ENCODE peak calls at places on chromosomes 16 and 17, in eight cellular contexts. T, R, O, E, S, P, W and V are unnamed samples.

GRCh38 chr17:40479754-40480480 is 21.5 kb downstream of the TNS4 start:
- ATAC-seq in T (no peak), R (peak; percentile 35), O (no peak), E (no peak), S (no peak), P (no peak), W (no peak), V (no peak)

GRCh38 chr17:81378941-81379511 is 16.2 kb upstream of the BAHCC1 start:
- ATAC-seq in T (no peak), R (no peak), O (no peak), E (no peak), S (no peak), P (no peak), W (no peak), V (peak; percentile 7)

GRCh38 chr17:6893382-6894205 is 62.1 kb upstream of the TEKT1 start:
- ATAC-seq in T (no peak), R (no peak), O (no peak), E (no peak), S (no peak), P (no peak), W (no peak), V (no peak)

GRCh38 chr17:79897243-79898063 is 58.2 kb upstream of the CBX4 start:
- ATAC-seq in T (no peak), R (no peak), O (no peak), E (no peak), S (no peak), P (no peak), W (no peak), V (no peak)

GRCh38 chr16:55955439-55955838 is 80.3 kb upstream of the CES5A start:
- ATAC-seq in T (no peak), R (no peak), O (peak; percentile 8), E (no peak), S (no peak), P (peak; percentile 13), W (no peak), V (no peak)

GRCh38 chr17:29205047-29205446 is 24.8 kb upstream of the MYO18A start:
- ATAC-seq in T (no peak), R (no peak), O (peak; percentile 94), E (peak; percentile 53), S (peak; percentile 88), P (peak; percentile 93), W (no peak), V (no peak)

GRCh38 chr17:60729854-60730253 is 52.2 kb downstream of the BCAS3 start:
- ATAC-seq in T (no peak), R (no peak), O (no peak), E (no peak), S (no peak), P (no peak), W (no peak), V (no peak)

GRCh38 chr17:11245187-11245586 is 4.2 kb downstream of the SHISA6 start:
- ATAC-seq in T (no peak), R (no peak), O (no peak), E (no peak), S (no peak), P (peak; percentile 56), W (no peak), V (no peak)

GRCh38 chr16:25481636-25482035 is 210.1 kb upstream of the HS3ST4 start:
- ATAC-seq in T (no peak), R (no peak), O (no peak), E (no peak), S (no peak), P (no peak), W (no peak), V (no peak)

GRCh38 chr17:73643012-73643845 is 1.0 kb downstream of the SDK2 start:
- ATAC-seq in T (peak; percentile 40), R (peak; percentile 68), O (peak; percentile 30), E (peak; percentile 12), S (peak; percentile 52), P (peak; percentile 61), W (no peak), V (peak; percentile 69)

GRCh38 chr16:57529324-57530103 is 6.9 kb downstream of the CCDC102A start:
- ATAC-seq in T (peak; percentile 26), R (no peak), O (no peak), E (no peak), S (no peak), P (no peak), W (no peak), V (no peak)

GRCh38 chr17:43710101-43710500 is 48.4 kb upstream of the MEOX1 start:
- ATAC-seq in T (no peak), R (no peak), O (no peak), E (no peak), S (no peak), P (no peak), W (no peak), V (no peak)

GRCh38 chr17:48002920-48003685 is 32.2 kb downstream of the CDK5RAP3 start:
- ATAC-seq in T (no peak), R (no peak), O (no peak), E (no peak), S (no peak), P (no peak), W (no peak), V (peak; percentile 67)

GRCh38 chr16:87778476-87778829 is 12.7 kb upstream of the KLHDC4 start:
- ATAC-seq in T (no peak), R (no peak), O (no peak), E (no peak), S (no peak), P (no peak), W (no peak), V (no peak)

GRCh38 chr16:30548392-30549255 is 9.6 kb downstream of the ZNF764 start:
- ATAC-seq in T (no peak), R (no peak), O (peak; percentile 20), E (no peak), S (peak; percentile 16), P (no peak), W (no peak), V (no peak)

GRCh38 chr17:80101946-80102706 is 745 bp downstream of the GAA start:
- ATAC-seq in T (peak; percentile 34), R (peak; percentile 45), O (no peak), E (peak; percentile 7), S (peak; percentile 25), P (peak; percentile 10), W (peak; percentile 24), V (peak; percentile 56)

GRCh38 chr16:56610017-56610608 is 1.7 kb downstream of the MT2A start:
- ATAC-seq in T (peak; percentile 57), R (peak; percentile 71), O (peak; percentile 6), E (no peak), S (peak; percentile 16), P (peak; percentile 12), W (peak; percentile 66), V (peak; percentile 10)

GRCh38 chr16:9840761-9841665 is 341.2 kb downstream of the GRIN2A start:
- ATAC-seq in T (no peak), R (peak; percentile 54), O (no peak), E (no peak), S (no peak), P (no peak), W (no peak), V (no peak)

GRCh38 chr16:50291719-50292565 is 25.6 kb downstream of the ADCY7 start:
- ATAC-seq in T (no peak), R (no peak), O (no peak), E (no peak), S (peak; percentile 16), P (no peak), W (no peak), V (no peak)

GRCh38 chr16:24975428-24975889 is 39.7 kb downstream of the ARHGAP17 start:
- ATAC-seq in T (peak; percentile 51), R (peak; percentile 89), O (no peak), E (no peak), S (no peak), P (no peak), W (no peak), V (no peak)

GRCh38 chr17:9244066-9245052 is 223.0 kb downstream of the NTN1 start:
- ATAC-seq in T (no peak), R (no peak), O (no peak), E (no peak), S (no peak), P (no peak), W (no peak), V (no peak)

GRCh38 chr17:32826076-32826475 is 50.8 kb downstream of the MYO1D start:
- ATAC-seq in T (no peak), R (no peak), O (no peak), E (no peak), S (no peak), P (no peak), W (no peak), V (no peak)

GRCh38 chr17:17582372-17582771 is 9.1 kb downstream of the PEMT start:
- ATAC-seq in T (no peak), R (no peak), O (no peak), E (no peak), S (no peak), P (no peak), W (no peak), V (no peak)

GRCh38 chr17:4272213-4272975 is 8.6 kb upstream of the ANKFY1 start:
- ATAC-seq in T (no peak), R (no peak), O (no peak), E (no peak), S (peak; percentile 80), P (peak; percentile 72), W (no peak), V (no peak)

GRCh38 chr16:55605756-55606155 is 39.3 kb downstream of the CAPNS2 start:
- ATAC-seq in T (no peak), R (no peak), O (no peak), E (no peak), S (no peak), P (peak; percentile 42), W (no peak), V (no peak)

GRCh38 chr17:50382931-50383330 is 9.9 kb downstream of the EME1 start:
- ATAC-seq in T (no peak), R (no peak), O (no peak), E (no peak), S (no peak), P (no peak), W (no peak), V (no peak)

GRCh38 chr16:9102379-9102778 is 10.9 kb downstream of the HAPSTR1 start:
- ATAC-seq in T (peak; percentile 1), R (no peak), O (no peak), E (no peak), S (no peak), P (no peak), W (no peak), V (peak; percentile 77)

GRCh38 chr17:33444731-33445130 is 151.6 kb upstream of the ASIC2 start:
- ATAC-seq in T (no peak), R (no peak), O (no peak), E (no peak), S (no peak), P (no peak), W (no peak), V (no peak)

GRCh38 chr17:27218041-27218440 is 75.9 kb upstream of the WSB1 start:
- ATAC-seq in T (no peak), R (no peak), O (no peak), E (no peak), S (no peak), P (no peak), W (no peak), V (no peak)

GRCh38 chr17:3918372-3919122 is 2.3 kb upstream of the P2RX1 start:
- ATAC-seq in T (no peak), R (no peak), O (peak; percentile 55), E (no peak), S (peak; percentile 44), P (peak; percentile 71), W (no peak), V (no peak)

GRCh38 chr17:5115673-5116651 is at the start of gene USP6:
- ATAC-seq in T (no peak), R (no peak), O (no peak), E (peak; percentile 10), S (no peak), P (no peak), W (no peak), V (no peak)

GRCh38 chr17:69250641-69251040 is 22.0 kb upstream of the ABCA10 start:
- ATAC-seq in T (no peak), R (no peak), O (no peak), E (no peak), S (no peak), P (no peak), W (no peak), V (peak; percentile 81)

GRCh38 chr16:21260870-21261791 is 17.0 kb downstream of the CRYM start:
- ATAC-seq in T (no peak), R (no peak), O (peak; percentile 43), E (peak; percentile 83), S (peak; percentile 10), P (peak; percentile 25), W (no peak), V (peak; percentile 90)

GRCh38 chr17:77990301-77990700 is 31.8 kb downstream of the TNRC6C start:
- ATAC-seq in T (peak; percentile 30), R (no peak), O (no peak), E (no peak), S (no peak), P (no peak), W (no peak), V (no peak)